ENCODE peak calls at places on chromosome 10, in six cellular contexts. D is esophagus squamous epithelium, R is sigmoid colon, E is AG09309, P is kidney epithelial cell, S is neural progenitor cell. U is an unnamed sample.

GRCh38 chr10:34537629-34538231 is 277.4 kb downstream of the PARD3 start:
- DNase-seq in D (no peak), R (no peak), E (no peak), P (no peak), S (no peak), U (no peak)

GRCh38 chr10:127398140-127398966 is 150.8 kb upstream of the NPS start:
- DNase-seq in D (no peak), R (no peak), E (peak; percentile 25), P (peak; percentile 5), S (peak; percentile 48), U (no peak)

GRCh38 chr10:11397980-11398580 is 213.4 kb downstream of the USP6NL start:
- DNase-seq in D (no peak), R (peak; percentile 78), E (no peak), P (no peak), S (no peak), U (no peak)

GRCh38 chr10:490891-491571 is 198.4 kb downstream of the DIP2C start:
- DNase-seq in D (no peak), R (peak; percentile 93), E (peak; percentile 61), P (no peak), S (no peak), U (peak; percentile 17)

GRCh38 chr10:72638586-72639440 is 12.9 kb upstream of the MICU1 start:
- DNase-seq in D (no peak), R (no peak), E (no peak), P (peak; percentile 55), S (no peak), U (no peak)

GRCh38 chr10:636769-637168 is 52.7 kb downstream of the DIP2C start:
- DNase-seq in D (no peak), R (peak; percentile 64), E (no peak), P (no peak), S (no peak), U (no peak)

GRCh38 chr10:31146496-31147219 is 115.0 kb upstream of the ZNF438 start:
- DNase-seq in D (no peak), R (peak; percentile 78), E (peak; percentile 46), P (peak; percentile 83), S (no peak), U (peak; percentile 70)

GRCh38 chr10:4947635-4948596 is 15.3 kb upstream of the AKR1C1 start:
- DNase-seq in D (no peak), R (peak; percentile 84), E (peak; percentile 90), P (peak; percentile 86), S (no peak), U (peak; percentile 42)

GRCh38 chr10:44925224-44925623 is 14.1 kb downstream of the TMEM72 start:
- DNase-seq in D (no peak), R (peak; percentile 34), E (no peak), P (no peak), S (peak; percentile 87), U (no peak)

GRCh38 chr10:127932521-127933270 is 25.8 kb downstream of the PTPRE start:
- DNase-seq in D (no peak), R (peak; percentile 26), E (no peak), P (no peak), S (no peak), U (no peak)

GRCh38 chr10:13773043-13773442 is 186.3 kb downstream of the PRPF18 start:
- DNase-seq in D (no peak), R (no peak), E (no peak), P (no peak), S (no peak), U (no peak)

GRCh38 chr10:116049644-116050043 is 223.4 kb downstream of the GFRA1 start:
- DNase-seq in D (no peak), R (no peak), E (no peak), P (no peak), S (no peak), U (no peak)

GRCh38 chr10:107727762-107728317 is 563.3 kb upstream of the SORCS1 start:
- DNase-seq in D (no peak), R (no peak), E (no peak), P (peak; percentile 26), S (no peak), U (no peak)

GRCh38 chr10:44651834-44652233 is 259.3 kb upstream of the TMEM72 start:
- DNase-seq in D (no peak), R (no peak), E (no peak), P (no peak), S (no peak), U (peak; percentile 91)

GRCh38 chr10:86287422-86287793 is 79.2 kb downstream of the GRID1 start:
- DNase-seq in D (no peak), R (peak; percentile 26), E (no peak), P (no peak), S (no peak), U (no peak)

GRCh38 chr10:118584181-118584954 is 11.1 kb downstream of the PRLHR start:
- DNase-seq in D (no peak), R (no peak), E (peak; percentile 40), P (peak; percentile 32), S (no peak), U (no peak)

DNA sequence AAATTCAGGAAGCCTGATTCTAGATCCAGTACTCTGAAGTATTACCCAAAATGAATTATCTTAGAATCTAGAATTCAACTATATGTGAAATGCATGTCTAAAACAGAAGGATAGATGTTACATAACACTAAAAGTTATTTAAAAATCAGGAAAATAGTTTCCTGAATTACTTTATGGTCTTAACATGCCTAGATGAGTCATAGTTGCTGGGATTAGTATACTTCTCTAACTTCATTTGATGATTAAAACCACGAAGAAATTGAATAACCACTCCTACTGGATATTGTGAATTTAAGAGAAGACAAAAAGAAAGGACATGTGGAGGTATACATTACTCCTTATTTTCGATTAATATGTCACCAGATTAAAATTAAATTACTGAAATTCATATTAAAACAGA is 65.5 kb downstream of the ATAD1 start:
- DNase-seq in D (no peak), R (no peak), E (peak; percentile 47), P (no peak), S (no peak), U (no peak)
- H3K4me3 ChIP-seq in D (no peak overlapping the region), R (no peak overlapping the region), E (no peak overlapping the region), P (no peak overlapping the region), S (no peak overlapping the region), U (no peak overlapping the region)

DNA sequence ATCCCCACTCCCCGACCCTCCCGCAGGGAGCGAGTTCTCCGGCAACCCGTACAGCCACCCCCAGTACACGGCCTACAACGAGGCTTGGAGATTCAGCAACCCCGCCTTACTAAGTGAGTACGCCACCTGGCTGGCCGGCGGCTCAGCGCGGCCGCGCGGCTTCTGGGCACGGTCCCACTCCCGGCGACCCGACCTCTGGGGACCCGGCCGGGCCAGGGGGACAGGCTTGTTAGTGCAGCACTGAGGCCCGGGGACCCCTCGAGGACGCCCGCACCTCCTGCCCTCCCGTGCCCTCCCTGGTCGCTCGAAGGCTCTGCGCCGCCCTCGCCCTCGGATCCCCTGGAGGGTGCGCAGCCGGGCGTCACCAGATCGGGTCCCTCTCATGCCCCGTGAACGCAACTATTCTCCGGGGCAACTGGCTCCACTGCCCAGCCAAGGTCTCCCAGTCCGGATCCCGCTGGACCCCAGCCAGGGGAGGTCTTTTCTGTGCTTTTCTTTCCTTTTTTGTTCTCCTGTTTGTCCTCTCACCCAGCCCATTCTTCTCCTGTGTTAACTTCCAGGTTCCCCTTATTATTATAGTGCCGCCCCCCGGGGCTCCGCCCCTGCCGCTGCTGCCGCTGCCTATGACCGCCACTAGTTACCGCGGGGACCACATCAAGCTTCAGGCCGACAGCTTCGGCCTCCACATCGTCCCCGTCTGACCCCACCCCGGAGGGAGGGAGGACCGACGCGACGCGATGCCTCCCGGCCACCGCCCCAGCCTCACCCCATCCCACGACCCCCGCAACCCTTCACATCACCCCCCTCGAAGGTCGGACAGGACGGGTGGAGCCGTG is 81.8 kb downstream of the PAX2 start:
- DNase-seq in D (no peak), R (peak; percentile 63), E (no peak), P (no peak), S (peak; percentile 78), U (no peak)
- H3K4me3 ChIP-seq in D (peak overlapping the region; percentile 44), R (peak overlapping the region; percentile 40), E (no peak overlapping the region), P (peak overlapping the region; percentile 11), S (peak overlapping the region; percentile 43), U (no peak overlapping the region)

GRCh38 chr10:22372922-22373321 is 27.6 kb downstream of the SPAG6 start:
- DNase-seq in D (no peak), R (no peak), E (no peak), P (no peak), S (no peak), U (no peak)

GRCh38 chr10:22372298-22372697 is 27.0 kb downstream of the SPAG6 start:
- DNase-seq in D (no peak), R (no peak), E (no peak), P (no peak), S (no peak), U (peak; percentile 31)

GRCh38 chr10:22370320-22370719 is 25.0 kb downstream of the SPAG6 start:
- DNase-seq in D (no peak), R (no peak), E (no peak), P (no peak), S (no peak), U (no peak)

GRCh38 chr10:22379059-22379458 is 33.8 kb downstream of the SPAG6 start:
- DNase-seq in D (no peak), R (no peak), E (no peak), P (no peak), S (no peak), U (no peak)

DNA sequence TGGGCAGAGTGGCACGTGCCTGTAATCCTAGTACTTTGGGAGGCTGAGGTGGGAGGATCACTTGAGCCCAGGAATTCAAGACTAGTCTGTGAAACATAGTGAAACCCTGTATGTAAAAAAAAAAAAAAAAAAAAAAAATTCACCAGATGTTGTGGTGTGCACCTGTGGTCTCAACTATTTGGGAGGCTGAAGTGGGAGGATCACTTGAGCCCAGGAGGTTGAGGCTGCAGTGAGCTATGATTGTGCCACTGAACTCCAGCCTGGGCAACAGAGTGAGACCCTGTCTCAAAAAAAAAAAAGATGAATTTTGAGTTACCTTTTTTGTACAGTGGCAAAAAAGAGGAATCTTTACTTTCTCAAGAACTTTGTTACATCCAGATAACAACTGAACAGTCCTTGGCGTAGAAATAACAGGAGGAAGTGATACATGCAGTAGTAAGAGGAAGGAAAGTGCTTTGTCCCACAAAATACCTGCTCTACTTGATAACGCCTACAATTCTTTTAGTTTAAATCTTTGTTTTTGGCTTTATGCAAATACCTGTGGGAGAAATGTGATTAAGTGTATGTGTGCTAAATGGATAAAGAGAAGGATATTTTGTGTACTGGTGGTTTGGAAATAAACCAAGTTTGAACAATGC is 29.3 kb downstream of the SPAG6 start:
- DNase-seq in D (no peak), R (no peak), E (no peak), P (no peak), S (no peak), U (no peak)
- H3K4me3 ChIP-seq in D (no peak overlapping the region), R (no peak overlapping the region), E (no peak overlapping the region), P (no peak overlapping the region), S (no peak overlapping the region), U (no peak overlapping the region)

DNA sequence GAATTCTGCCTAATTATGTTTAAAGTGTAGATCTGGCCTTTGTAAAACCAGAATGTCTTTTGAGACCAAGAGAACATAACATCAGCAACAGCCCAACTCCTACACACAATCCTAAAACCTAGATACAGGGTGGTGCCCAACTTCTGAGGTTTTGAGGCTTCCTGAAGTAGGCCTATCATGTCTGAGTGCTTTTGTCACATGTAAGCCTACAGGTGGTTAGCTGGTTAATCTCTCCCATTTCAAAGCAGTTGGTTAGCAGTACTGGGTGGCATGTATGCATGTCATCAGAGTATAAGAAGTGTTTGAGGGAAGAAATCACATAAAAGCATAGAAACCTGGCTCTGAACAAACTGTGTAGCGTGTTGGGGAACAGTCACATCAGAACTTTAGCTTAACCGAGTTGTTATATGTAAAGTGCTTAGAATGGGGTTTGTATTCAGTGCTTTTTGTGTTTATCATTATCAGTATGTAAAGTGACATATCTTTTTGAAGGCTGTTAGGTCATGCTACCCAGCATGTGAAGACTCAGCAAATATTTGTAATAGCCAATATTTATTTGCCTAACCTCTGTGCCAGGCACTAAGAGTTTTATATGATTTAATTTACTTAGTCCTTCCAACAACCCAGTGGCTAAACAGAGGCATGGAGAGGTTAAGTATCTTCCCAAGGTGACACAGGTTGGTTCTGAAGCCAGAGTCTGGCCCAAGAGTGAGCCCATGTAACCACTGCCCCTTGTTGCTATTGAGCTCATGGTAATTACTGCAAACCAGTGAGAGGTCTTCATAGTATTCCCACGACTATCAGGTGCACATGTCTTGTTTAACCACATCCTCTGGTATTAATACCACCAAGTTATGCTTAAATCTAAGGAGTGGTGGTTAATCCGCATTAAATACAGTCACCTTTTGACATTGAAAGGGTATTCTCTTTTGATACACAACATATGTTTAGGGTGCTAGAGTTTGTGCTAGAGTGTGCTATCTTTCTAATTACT is 2.6 kb downstream of the ADD3 start:
- DNase-seq in D (no peak), R (no peak), E (no peak), P (no peak), S (no peak), U (no peak)
- H3K4me3 ChIP-seq in D (peak overlapping the region; percentile 94), R (peak overlapping the region; percentile 98), E (no peak overlapping the region), P (no peak overlapping the region), S (peak overlapping the region; percentile 89), U (no peak overlapping the region)